ENCODE peak calls at places on chromosomes 12 and 14, in seven cellular contexts. One of them, this sample, is unnamed.

GRCh38 chr12:23221066-23221465 is 596.1 kb downstream of the ETNK1 start:
- DNase-seq in right lobe of liver: no peak
- DNase-seq in osteoblast: peak; percentile 18
- DNase-seq in adrenal gland: no peak
- DNase-seq in fibroblast of lung: peak; percentile 6
- DNase-seq in breast epithelium: no peak
- DNase-seq in pancreas: no peak
- DNase-seq in this sample: peak; percentile 82

GRCh38 chr14:94174622-94175402 is 690 bp downstream of the PPP4R4 start:
- DNase-seq in right lobe of liver: peak; percentile 60
- DNase-seq in osteoblast: no peak
- DNase-seq in adrenal gland: no peak
- DNase-seq in fibroblast of lung: no peak
- DNase-seq in breast epithelium: no peak
- DNase-seq in pancreas: peak; percentile 67
- DNase-seq in this sample: peak; percentile 85

GRCh38 chr12:95126076-95126475 is 52.7 kb upstream of the NR2C1 start:
- DNase-seq in right lobe of liver: no peak
- DNase-seq in osteoblast: no peak
- DNase-seq in adrenal gland: no peak
- DNase-seq in fibroblast of lung: no peak
- DNase-seq in breast epithelium: no peak
- DNase-seq in pancreas: no peak
- DNase-seq in this sample: no peak

GRCh38 chr14:63897706-63898105 is 44.9 kb downstream of the SYNE2 start:
- DNase-seq in right lobe of liver: no peak
- DNase-seq in osteoblast: no peak
- DNase-seq in adrenal gland: no peak
- DNase-seq in fibroblast of lung: peak; percentile 69
- DNase-seq in breast epithelium: no peak
- DNase-seq in pancreas: no peak
- DNase-seq in this sample: no peak

GRCh38 chr12:90826031-90826430 is 128.9 kb downstream of the CCER1 start:
- DNase-seq in right lobe of liver: no peak
- DNase-seq in osteoblast: no peak
- DNase-seq in adrenal gland: no peak
- DNase-seq in fibroblast of lung: no peak
- DNase-seq in breast epithelium: no peak
- DNase-seq in pancreas: no peak
- DNase-seq in this sample: no peak

GRCh38 chr14:69694730-69695663 is 71.9 kb upstream of the SRSF5 start:
- DNase-seq in right lobe of liver: no peak
- DNase-seq in osteoblast: no peak
- DNase-seq in adrenal gland: no peak
- DNase-seq in fibroblast of lung: no peak
- DNase-seq in breast epithelium: no peak
- DNase-seq in pancreas: no peak
- DNase-seq in this sample: peak; percentile 64

GRCh38 chr12:29066061-29066588 is 83.0 kb upstream of the FAR2 start:
- DNase-seq in right lobe of liver: no peak
- DNase-seq in osteoblast: no peak
- DNase-seq in adrenal gland: peak; percentile 22
- DNase-seq in fibroblast of lung: peak; percentile 85
- DNase-seq in breast epithelium: no peak
- DNase-seq in pancreas: no peak
- DNase-seq in this sample: no peak

GRCh38 chr14:77565289-77566081 is 51.0 kb downstream of the SPTLC2 start:
- DNase-seq in right lobe of liver: no peak
- DNase-seq in osteoblast: no peak
- DNase-seq in adrenal gland: no peak
- DNase-seq in fibroblast of lung: peak; percentile 28
- DNase-seq in breast epithelium: no peak
- DNase-seq in pancreas: no peak
- DNase-seq in this sample: no peak

GRCh38 chr12:108750471-108751402 is 19.4 kb upstream of the CORO1C start:
- DNase-seq in right lobe of liver: no peak
- DNase-seq in osteoblast: no peak
- DNase-seq in adrenal gland: no peak
- DNase-seq in fibroblast of lung: no peak
- DNase-seq in breast epithelium: no peak
- DNase-seq in pancreas: peak; percentile 1
- DNase-seq in this sample: peak; percentile 38

GRCh38 chr12:42910656-42911055 is 321.1 kb upstream of the PRICKLE1 start:
- DNase-seq in right lobe of liver: no peak
- DNase-seq in osteoblast: no peak
- DNase-seq in adrenal gland: no peak
- DNase-seq in fibroblast of lung: no peak
- DNase-seq in breast epithelium: no peak
- DNase-seq in pancreas: no peak
- DNase-seq in this sample: no peak
- H3K27ac ChIP-seq in right lobe of liver: no peak overlapping the region
- H3K27ac ChIP-seq in osteoblast: no peak overlapping the region
- H3K27ac ChIP-seq in adrenal gland: no peak overlapping the region
- H3K27ac ChIP-seq in fibroblast of lung: no peak overlapping the region
- H3K27ac ChIP-seq in breast epithelium: no peak overlapping the region
- H3K27ac ChIP-seq in pancreas: no peak overlapping the region
- H3K27ac ChIP-seq in this sample: no peak overlapping the region

DNA sequence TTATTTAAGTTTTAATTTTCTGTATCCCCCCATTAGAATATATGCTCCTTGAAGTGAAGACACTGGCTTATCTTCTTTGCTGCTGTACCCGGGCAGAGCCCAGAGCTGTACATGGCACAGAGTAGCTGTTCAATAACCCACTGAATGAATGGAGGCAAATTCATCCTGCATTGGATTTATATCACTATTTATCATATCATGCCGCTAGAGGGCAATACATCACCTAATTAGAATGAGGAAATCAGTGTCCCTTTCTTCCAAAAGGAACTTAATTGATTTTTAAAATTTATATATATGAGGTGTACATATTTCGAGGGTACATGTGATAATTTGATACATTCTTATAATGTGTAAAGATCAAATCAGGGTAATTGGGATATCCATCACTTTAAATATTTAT is 89.2 kb upstream of the TMEM260 start:
- DNase-seq in right lobe of liver: no peak
- DNase-seq in osteoblast: no peak
- DNase-seq in adrenal gland: no peak
- DNase-seq in fibroblast of lung: peak; percentile 58
- DNase-seq in breast epithelium: no peak
- DNase-seq in pancreas: no peak
- DNase-seq in this sample: no peak
- TF ChIP-seq CTCF in right lobe of liver: peak; percentile 51
- TF ChIP-seq CTCF in osteoblast: peak; percentile 60
- TF ChIP-seq CTCF in adrenal gland: peak; percentile 53
- TF ChIP-seq CTCF in fibroblast of lung: no peak
- TF ChIP-seq CTCF in breast epithelium: no peak
- TF ChIP-seq CTCF in pancreas: peak; percentile 54
- TF ChIP-seq CTCF in this sample: peak; percentile 79

GRCh38 chr14:95255487-95255886 is 64.2 kb downstream of the CLMN start:
- DNase-seq in right lobe of liver: no peak
- DNase-seq in osteoblast: no peak
- DNase-seq in adrenal gland: no peak
- DNase-seq in fibroblast of lung: peak; percentile 32
- DNase-seq in breast epithelium: peak; percentile 79
- DNase-seq in pancreas: no peak
- DNase-seq in this sample: peak; percentile 93
- H3K27ac ChIP-seq in right lobe of liver: no peak overlapping the region
- H3K27ac ChIP-seq in osteoblast: no peak overlapping the region
- H3K27ac ChIP-seq in adrenal gland: no peak overlapping the region
- H3K27ac ChIP-seq in fibroblast of lung: no peak overlapping the region
- H3K27ac ChIP-seq in breast epithelium: peak overlapping the region; percentile 50
- H3K27ac ChIP-seq in pancreas: no peak overlapping the region
- H3K27ac ChIP-seq in this sample: no peak overlapping the region

GRCh38 chr12:54265364-54265812 is 14.5 kb downstream of the CBX5 start:
- DNase-seq in right lobe of liver: no peak
- DNase-seq in osteoblast: no peak
- DNase-seq in adrenal gland: no peak
- DNase-seq in fibroblast of lung: no peak
- DNase-seq in breast epithelium: no peak
- DNase-seq in pancreas: no peak
- DNase-seq in this sample: no peak
- TF ChIP-seq CTCF in right lobe of liver: no peak
- TF ChIP-seq CTCF in osteoblast: no peak
- TF ChIP-seq CTCF in adrenal gland: no peak
- TF ChIP-seq CTCF in fibroblast of lung: no peak
- TF ChIP-seq CTCF in breast epithelium: no peak
- TF ChIP-seq CTCF in pancreas: no peak
- TF ChIP-seq CTCF in this sample: no peak

GRCh38 chr12:110135806-110136205 is 11.6 kb downstream of the IFT81 start:
- DNase-seq in right lobe of liver: no peak
- DNase-seq in osteoblast: no peak
- DNase-seq in adrenal gland: no peak
- DNase-seq in fibroblast of lung: no peak
- DNase-seq in breast epithelium: no peak
- DNase-seq in pancreas: no peak
- DNase-seq in this sample: no peak

GRCh38 chr12:110137786-110138185 is 13.6 kb downstream of the IFT81 start:
- DNase-seq in right lobe of liver: no peak
- DNase-seq in osteoblast: no peak
- DNase-seq in adrenal gland: no peak
- DNase-seq in fibroblast of lung: no peak
- DNase-seq in breast epithelium: no peak
- DNase-seq in pancreas: no peak
- DNase-seq in this sample: no peak

GRCh38 chr12:110141389-110141788 is 17.2 kb downstream of the IFT81 start:
- DNase-seq in right lobe of liver: peak; percentile 57
- DNase-seq in osteoblast: no peak
- DNase-seq in adrenal gland: peak; percentile 33
- DNase-seq in fibroblast of lung: peak; percentile 94
- DNase-seq in breast epithelium: no peak
- DNase-seq in pancreas: no peak
- DNase-seq in this sample: no peak
- H3K27ac ChIP-seq in right lobe of liver: peak overlapping the region; percentile 44
- H3K27ac ChIP-seq in osteoblast: no peak overlapping the region
- H3K27ac ChIP-seq in adrenal gland: no peak overlapping the region
- H3K27ac ChIP-seq in fibroblast of lung: no peak overlapping the region
- H3K27ac ChIP-seq in breast epithelium: no peak overlapping the region
- H3K27ac ChIP-seq in pancreas: no peak overlapping the region
- H3K27ac ChIP-seq in this sample: no peak overlapping the region

GRCh38 chr14:97185186-97185585 is 388.0 kb downstream of the VRK1 start:
- DNase-seq in right lobe of liver: no peak
- DNase-seq in osteoblast: no peak
- DNase-seq in adrenal gland: no peak
- DNase-seq in fibroblast of lung: no peak
- DNase-seq in breast epithelium: no peak
- DNase-seq in pancreas: no peak
- DNase-seq in this sample: peak; percentile 70
- TF ChIP-seq CTCF in right lobe of liver: peak; percentile 29
- TF ChIP-seq CTCF in osteoblast: peak; percentile 19
- TF ChIP-seq CTCF in adrenal gland: no peak
- TF ChIP-seq CTCF in fibroblast of lung: no peak
- TF ChIP-seq CTCF in breast epithelium: no peak
- TF ChIP-seq CTCF in pancreas: no peak
- TF ChIP-seq CTCF in this sample: peak; percentile 81

GRCh38 chr12:6113691-6114475 is 10.6 kb downstream of the VWF start:
- DNase-seq in right lobe of liver: no peak
- DNase-seq in osteoblast: no peak
- DNase-seq in adrenal gland: peak; percentile 11
- DNase-seq in fibroblast of lung: no peak
- DNase-seq in breast epithelium: no peak
- DNase-seq in pancreas: no peak
- DNase-seq in this sample: peak; percentile 45
- H3K27ac ChIP-seq in right lobe of liver: no peak overlapping the region
- H3K27ac ChIP-seq in osteoblast: no peak overlapping the region
- H3K27ac ChIP-seq in adrenal gland: no peak overlapping the region
- H3K27ac ChIP-seq in fibroblast of lung: no peak overlapping the region
- H3K27ac ChIP-seq in breast epithelium: no peak overlapping the region
- H3K27ac ChIP-seq in pancreas: no peak overlapping the region
- H3K27ac ChIP-seq in this sample: no peak overlapping the region